ENCODE peak calls at places on chromosomes 16 and 17, in four cellular contexts. J is breast epithelium, P is astrocyte of the spinal cord, S is NB4. I is an unnamed sample.

GRCh38 chr16:82639666-82640336 is 13.0 kb downstream of the CDH13 start:
- DNase-seq in J (no peak), P (peak; percentile 60), S (peak; percentile 57), I (no peak)

GRCh38 chr16:19286827-19287226 is 1.3 kb downstream of the CLEC19A start:
- DNase-seq in J (no peak), S (no peak), P (no peak), I (no peak)

GRCh38 chr16:53528797-53529196 is 25.8 kb upstream of the AKTIP start:
- DNase-seq in P (no peak), J (no peak), S (no peak), I (no peak)

GRCh38 chr16:83779881-83780280 is 27.9 kb upstream of the HSBP1 start:
- DNase-seq in J (no peak), S (no peak), P (peak; percentile 58), I (no peak)

GRCh38 chr16:49644143-49644460 is 211.8 kb downstream of the ZNF423 start:
- DNase-seq in P (peak; percentile 59), S (peak; percentile 23), J (no peak), I (no peak)

GRCh38 chr17:51005768-51006167 is 114.9 kb downstream of the SPAG9 start:
- DNase-seq in S (no peak), P (no peak), J (no peak), I (no peak)

GRCh38 chr17:81000631-81001357 is 9.2 kb downstream of the CHMP6 start:
- DNase-seq in P (no peak), S (no peak), J (no peak), I (no peak)

GRCh38 chr17:42275527-42276358 is 448 bp downstream of the STAT5B start:
- DNase-seq in J (peak; percentile 19), S (peak; percentile 44), P (peak; percentile 51), I (no peak)

GRCh38 chr16:7268182-7268581 is 64.5 kb upstream of the RBFOX1 start:
- DNase-seq in P (no peak), J (no peak), S (peak; percentile 41), I (no peak)

GRCh38 chr16:27775254-27775653 is 225.3 kb downstream of the KATNIP start:
- DNase-seq in S (no peak), P (no peak), J (no peak), I (no peak)

GRCh38 chr17:31509805-31510177 is 118.3 kb downstream of the RAB11FIP4 start:
- DNase-seq in P (no peak), J (no peak), S (no peak), I (no peak)

GRCh38 chr16:50547944-50548658 is at the start of gene NKD1:
- DNase-seq in S (peak; percentile 80), J (peak; percentile 24), P (peak; percentile 25), I (no peak)

GRCh38 chr16:86289907-86290306 is 220.4 kb upstream of the FOXF1 start:
- DNase-seq in J (no peak), P (no peak), S (no peak), I (no peak)

GRCh38 chr17:81537343-81537855 is 9.2 kb downstream of the FSCN2 start:
- DNase-seq in P (no peak), J (no peak), S (peak; percentile 53), I (no peak)

GRCh38 chr17:82440377-82440981 is 10.1 kb downstream of the CYBC1 start:
- DNase-seq in J (no peak), P (no peak), S (peak; percentile 65), I (no peak)

GRCh38 chr17:78342438-78343098 is 17.3 kb downstream of the SOCS3 start:
- DNase-seq in P (peak; percentile 98), S (peak; percentile 87), J (no peak), I (no peak)

GRCh38 chr17:1197379-1197778 is 17.6 kb upstream of the ABR start:
- DNase-seq in P (peak; percentile 15), S (peak; percentile 93), J (no peak), I (no peak)

GRCh38 chr16:27109666-27110523 is 43.2 kb downstream of the C16orf82 start:
- DNase-seq in S (peak; percentile 64), P (peak; percentile 76), J (peak; percentile 52), I (no peak)

GRCh38 chr16:25707982-25708583 is 16.3 kb downstream of the HS3ST4 start:
- DNase-seq in P (no peak), S (peak; percentile 45), J (no peak), I (no peak)

GRCh38 chr16:82832861-82833260 is 206.1 kb downstream of the CDH13 start:
- DNase-seq in P (peak; percentile 56), S (no peak), J (no peak), I (no peak)

GRCh38 chr17:35046740-35047283 is 16.7 kb downstream of the RFFL start:
- DNase-seq in S (peak; percentile 14), J (no peak), P (peak; percentile 88), I (no peak)

GRCh38 chr16:57185446-57185944 is 344 bp downstream of the PSME3IP1 start:
- DNase-seq in P (peak; percentile 61), S (no peak), J (peak; percentile 54), I (no peak)

GRCh38 chr16:282491-282890 is 473 bp upstream of the PDIA2 start:
- DNase-seq in J (no peak), S (no peak), P (no peak), I (no peak)

GRCh38 chr16:16025214-16025968 is 76.0 kb downstream of the ABCC1 start:
- DNase-seq in S (no peak), P (peak; percentile 97), J (peak; percentile 40), I (no peak)

GRCh38 chr16:69311533-69312388 is 611 bp downstream of the VPS4A start:
- DNase-seq in S (peak; percentile 66), P (peak; percentile 27), J (peak; percentile 24), I (no peak)

GRCh38 chr17:81049372-81049911 is 14.5 kb downstream of the BAIAP2 start:
- DNase-seq in J (no peak), S (peak; percentile 80), P (no peak), I (no peak)

GRCh38 chr17:2723997-2724782 is 12.6 kb upstream of the CLUH start:
- DNase-seq in P (no peak), J (no peak), S (no peak), I (no peak)

GRCh38 chr17:2691965-2692780 is 19.4 kb downstream of the CLUH start:
- DNase-seq in P (no peak), S (no peak), J (peak; percentile 16), I (no peak)

GRCh38 chr16:6482861-6483530 is 849.6 kb upstream of the RBFOX1 start:
- DNase-seq in S (no peak), P (no peak), J (no peak), I (no peak)

GRCh38 chr16:66476328-66477027 is 49.4 kb downstream of the BEAN1 start:
- DNase-seq in J (no peak), S (peak; percentile 38), P (no peak), I (no peak)

GRCh38 chr16:88377961-88378360 is 4.8 kb upstream of the ZNF469 start:
- DNase-seq in S (no peak), P (no peak), J (no peak), I (no peak)

GRCh38 chr16:88375236-88376052 is 7.3 kb upstream of the ZNF469 start:
- DNase-seq in S (no peak), J (peak; percentile 70), P (no peak), I (no peak)

GRCh38 chr16:88378401-88378800 is 4.4 kb upstream of the ZNF469 start:
- DNase-seq in J (no peak), S (no peak), P (no peak), I (no peak)

GRCh38 chr16:88376053-88376834 is 6.5 kb upstream of the ZNF469 start:
- DNase-seq in S (no peak), J (no peak), P (peak; percentile 26), I (no peak)

GRCh38 chr16:88376835-88377726 is 5.7 kb upstream of the ZNF469 start:
- DNase-seq in P (no peak), S (no peak), J (no peak), I (no peak)
- TF ChIP-seq CTCF in P (no peak), S (no peak), J (no peak), I (no peak)

DNA sequence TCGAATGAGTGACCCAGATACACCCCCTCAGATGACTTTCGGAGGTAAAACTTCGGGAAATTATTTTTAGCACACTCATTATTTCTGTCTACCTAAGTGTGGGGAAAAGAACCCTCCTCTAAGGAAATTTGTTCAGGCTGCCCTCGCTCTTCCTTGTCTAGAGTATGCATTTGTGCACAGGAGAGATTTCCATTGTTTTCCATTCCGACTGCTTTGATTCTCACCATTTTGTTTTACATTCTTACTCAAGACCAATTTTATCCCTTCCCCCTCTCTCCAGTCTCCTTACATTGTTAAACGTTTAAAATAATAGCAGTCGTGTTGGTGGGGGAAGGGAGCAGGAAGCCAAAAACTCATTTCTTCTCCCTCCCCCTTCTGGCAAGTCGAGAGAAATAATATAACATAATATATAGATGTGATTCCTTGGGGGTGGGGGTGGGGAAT is 1.5 kb upstream of the CHD3 start:
- DNase-seq in P (no peak), S (no peak), J (no peak), I (no peak)
- TF ChIP-seq CTCF in P (no peak), S (no peak), J (no peak), I (no peak)

GRCh38 chr17:29870836-29871430 is 59.1 kb downstream of the SSH2 start:
- DNase-seq in S (no peak), J (no peak), P (no peak), I (no peak)

GRCh38 chr17:29867643-29868181 is 62.3 kb downstream of the SSH2 start:
- DNase-seq in S (peak; percentile 33), P (no peak), J (no peak), I (no peak)

GRCh38 chr17:29874931-29875596 is 55.0 kb downstream of the SSH2 start:
- DNase-seq in J (no peak), P (no peak), S (no peak), I (no peak)

DNA sequence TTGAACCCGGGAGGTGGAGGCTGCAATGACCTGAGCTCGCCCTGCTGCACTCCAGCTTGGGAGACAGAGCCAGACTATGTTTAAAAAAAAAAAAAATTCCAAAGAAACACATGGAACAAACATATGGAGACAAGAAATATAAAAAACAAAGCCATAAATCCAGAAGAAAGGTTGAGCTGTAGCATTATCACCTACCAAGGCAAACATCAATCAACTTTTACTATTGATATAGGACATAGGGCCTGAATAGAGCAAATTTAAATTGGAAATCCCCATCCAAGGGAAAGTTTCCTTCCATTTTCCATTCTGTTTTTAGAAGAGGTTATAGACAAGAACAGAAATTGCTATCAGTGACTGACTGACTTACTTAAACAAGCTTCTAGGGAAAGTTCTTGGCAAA is 56.6 kb downstream of the SSH2 start:
- DNase-seq in J (no peak), P (no peak), S (no peak), I (no peak)
- TF ChIP-seq CTCF in J (no peak), P (no peak), S (no peak), I (no peak)

GRCh38 chr17:40341808-40342574 is 22.5 kb downstream of the GJD3 start:
- DNase-seq in P (peak; percentile 70), J (peak; percentile 68), S (no peak), I (no peak)

GRCh38 chr17:40339068-40339699 is 25.4 kb downstream of the GJD3 start:
- DNase-seq in S (no peak), J (no peak), P (no peak), I (no peak)

GRCh38 chr17:40342575-40343058 is 21.9 kb downstream of the GJD3 start:
- DNase-seq in J (no peak), P (no peak), S (no peak), I (no peak)

GRCh38 chr17:40340327-40340726 is 24.2 kb downstream of the GJD3 start:
- DNase-seq in P (no peak), J (no peak), S (no peak), I (no peak)

GRCh38 chr17:40340880-40341807 is 23.4 kb downstream of the GJD3 start:
- DNase-seq in S (no peak), P (peak; percentile 68), J (peak; percentile 91), I (peak; percentile 70)
- TF ChIP-seq CTCF in S (no peak), P (no peak), J (peak; percentile 15), I (peak; percentile 33)